ENCODE peak calls at places on chromosomes 13 and 19, in eight cellular contexts. V, M, F, C, Q, B, H and A are unnamed samples. For H3K4me1, the result is how much of the 10 kb centered on the place peaks cover.

GRCh38 chr19:51156710-51157109 is 14.6 kb downstream of the SIGLEC7 start:
- DNase-seq in V (no peak), M (no peak), F (no peak), C (no peak), Q (no peak), B (no peak), H (no peak), A (no peak)

GRCh38 chr19:34363094-34363493 is 1.9 kb upstream of the GPI start:
- DNase-seq in V (no peak), M (no peak), F (no peak), C (no peak), Q (no peak), B (no peak), H (no peak), A (no peak)

GRCh38 chr13:31703780-31704179 is 35.5 kb upstream of the RXFP2 start:
- DNase-seq in V (no peak), M (no peak), F (no peak), C (no peak), Q (no peak), B (no peak), H (no peak), A (no peak)

GRCh38 chr13:28707629-28708427 is 10.9 kb downstream of the SLC46A3 start:
- DNase-seq in V (no peak), M (no peak), F (no peak), C (no peak), Q (no peak), B (no peak), H (no peak), A (no peak)

GRCh38 chr19:10315335-10316214 is at the start of gene FDX2:
- DNase-seq in V (no peak), M (peak), F (peak), C (peak), Q (peak), B (peak), H (peak), A (peak)

GRCh38 chr13:69660155-69660554 is 447.5 kb upstream of the ATXN8OS start:
- DNase-seq in V (no peak), M (no peak), F (no peak), C (no peak), Q (no peak), B (no peak), H (no peak), A (no peak)

GRCh38 chr19:5893907-5894703 is 9.5 kb downstream of the NDUFA11 start:
- DNase-seq in V (no peak), M (no peak), F (peak), C (peak), Q (peak), B (no peak), H (peak), A (no peak)

GRCh38 chr13:67416047-67416925 is 186.2 kb upstream of the PCDH9 start:
- DNase-seq in V (no peak), M (no peak), F (peak), C (peak), Q (no peak), B (no peak), H (no peak), A (no peak)

GRCh38 chr13:24931450-24932217 is 164.3 kb upstream of the PABPC3 start:
- DNase-seq in V (no peak), M (no peak), F (no peak), C (no peak), Q (no peak), B (no peak), H (no peak), A (no peak)

GRCh38 chr13:72204291-72204690 is 337.3 kb upstream of the DACH1 start:
- DNase-seq in V (no peak), M (no peak), F (no peak), C (no peak), Q (no peak), B (no peak), H (no peak), A (no peak)

GRCh38 chr19:52640916-52641315 is 2.8 kb upstream of the ZNF83 start:
- DNase-seq in V (no peak), M (no peak), F (no peak), C (peak), Q (no peak), B (no peak), H (no peak), A (no peak)

GRCh38 chr19:14516048-14516534 is 2.1 kb downstream of the DNAJB1 start:
- DNase-seq in V (no peak), M (no peak), F (no peak), C (no peak), Q (no peak), B (no peak), H (no peak), A (no peak)

GRCh38 chr19:47794526-47794925 is 9.8 kb downstream of the TPRX1 start:
- DNase-seq in V (no peak), M (no peak), F (no peak), C (no peak), Q (no peak), B (no peak), H (no peak), A (no peak)

GRCh38 chr19:384801-385169 is 24.2 kb downstream of the C2CD4C start:
- DNase-seq in V (no peak), M (no peak), F (no peak), C (no peak), Q (peak), B (no peak), H (no peak), A (no peak)

GRCh38 chr19:35303357-35303915 is 11.5 kb downstream of the MAG start:
- DNase-seq in V (no peak), M (no peak), F (no peak), C (no peak), Q (no peak), B (no peak), H (no peak), A (peak)

GRCh38 chr19:18274303-18274775 is at the start of gene IQCN:
- DNase-seq in V (no peak), M (peak), F (peak), C (no peak), Q (no peak), B (peak), H (no peak), A (no peak)

GRCh38 chr19:43467730-43468129 is 2.3 kb upstream of the LYPD3 start:
- DNase-seq in V (no peak), M (no peak), F (no peak), C (no peak), Q (no peak), B (no peak), H (no peak), A (no peak)

GRCh38 chr13:70723732-70724131 is 615.5 kb upstream of the KLHL1 start:
- DNase-seq in V (no peak), M (no peak), F (no peak), C (peak), Q (no peak), B (no peak), H (no peak), A (no peak)

GRCh38 chr13:91360246-91360751 is 12.8 kb downstream of the MIR17HG start:
- DNase-seq in V (no peak), M (no peak), F (no peak), C (no peak), Q (no peak), B (no peak), H (no peak), A (no peak)

GRCh38 chr13:23825179-23825578 is 64.0 kb downstream of the MIPEP start:
- DNase-seq in V (no peak), M (no peak), F (no peak), C (no peak), Q (no peak), B (no peak), H (no peak), A (no peak)

GRCh38 chr13:49023441-49023840 is 47.7 kb downstream of the FNDC3A start:
- DNase-seq in V (peak), M (no peak), F (no peak), C (no peak), Q (no peak), B (no peak), H (no peak), A (no peak)

GRCh38 chr13:37868691-37869505 is 674 bp downstream of the TRPC4 start:
- DNase-seq in V (no peak), M (no peak), F (no peak), C (no peak), Q (no peak), B (peak), H (no peak), A (no peak)

GRCh38 chr13:80047406-80047805 is 293.5 kb downstream of the SPRY2 start:
- DNase-seq in V (no peak), M (no peak), F (no peak), C (no peak), Q (no peak), B (no peak), H (no peak), A (no peak)

GRCh38 chr19:15379996-15380647 is 535 bp upstream of the AKAP8 start:
- DNase-seq in V (peak), M (peak), F (peak), C (peak), Q (no peak), B (no peak), H (peak), A (no peak)

GRCh38 chr13:33195693-33196464 is 89.7 kb downstream of the STARD13 start:
- DNase-seq in V (no peak), M (no peak), F (no peak), C (no peak), Q (no peak), B (no peak), H (no peak), A (no peak)

GRCh38 chr19:1169921-1170885 is 3.9 kb downstream of the SBNO2 start:
- DNase-seq in V (no peak), M (no peak), F (peak), C (peak), Q (peak), B (peak), H (no peak), A (peak)

GRCh38 chr13:79435549-79435948 is 29.5 kb upstream of the RBM26 start:
- DNase-seq in V (no peak), M (no peak), F (no peak), C (no peak), Q (no peak), B (no peak), H (no peak), A (no peak)

GRCh38 chr19:47444388-47444821 is 25.1 kb upstream of the MEIS3 start:
- DNase-seq in V (no peak), M (no peak), F (peak), C (peak), Q (no peak), B (no peak), H (no peak), A (no peak)

GRCh38 chr13:95497307-95497943 is 55.1 kb upstream of the CLDN10 start:
- DNase-seq in V (no peak), M (no peak), F (no peak), C (no peak), Q (no peak), B (no peak), H (peak), A (no peak)

GRCh38 chr13:113211774-113212173 is 2.4 kb downstream of the CUL4A start:
- DNase-seq in V (no peak), M (no peak), F (no peak), C (peak), Q (no peak), B (no peak), H (no peak), A (no peak)

GRCh38 chr19:3142292-3142670 is 6.4 kb downstream of the GNA15 start:
- DNase-seq in V (peak), M (no peak), F (no peak), C (no peak), Q (no peak), B (no peak), H (no peak), A (no peak)

GRCh38 chr13:49998714-49999624 is 2.1 kb downstream of the TRIM13 start:
- DNase-seq in V (no peak), M (no peak), F (no peak), C (no peak), Q (no peak), B (no peak), H (no peak), A (no peak)

GRCh38 chr19:7953060-7953459 is 9.6 kb upstream of the TIMM44 start:
- DNase-seq in V (no peak), M (no peak), F (peak), C (no peak), Q (no peak), B (no peak), H (no peak), A (no peak)

GRCh38 chr13:68176486-68176885 is 946.4 kb upstream of the PCDH9 start:
- DNase-seq in V (no peak), M (no peak), F (no peak), C (no peak), Q (no peak), B (no peak), H (no peak), A (no peak)

GRCh38 chr19:31351212-31352193 is 2.3 kb upstream of the TSHZ3 start:
- DNase-seq in V (no peak), M (no peak), F (peak), C (no peak), Q (peak), B (peak), H (no peak), A (no peak)

GRCh38 chr13:46562152-46562551 is 9.2 kb downstream of the LRCH1 start:
- DNase-seq in V (no peak), M (no peak), F (no peak), C (no peak), Q (no peak), B (no peak), H (no peak), A (no peak)

GRCh38 chr19:16456652-16457194 is 15.0 kb downstream of the EPS15L1 start:
- DNase-seq in V (no peak), M (no peak), F (no peak), C (no peak), Q (no peak), B (no peak), H (no peak), A (no peak)
- H3K4me1 ChIP-seq in V (under half), M (half or more), F (under half), C (under half), Q (half or more), B (under half), H (half or more), A (under half)

GRCh38 chr19:38650180-38650775 is 2.8 kb downstream of the ACTN4 start:
- DNase-seq in V (no peak), M (no peak), F (peak), C (no peak), Q (no peak), B (no peak), H (no peak), A (no peak)

GRCh38 chr19:38649305-38650179 is 2.1 kb downstream of the ACTN4 start:
- DNase-seq in V (no peak), M (peak), F (peak), C (no peak), Q (peak), B (no peak), H (no peak), A (no peak)

GRCh38 chr19:38647368-38647965 is at the start of gene ACTN4:
- DNase-seq in V (no peak), M (peak), F (peak), C (peak), Q (peak), B (peak), H (peak), A (peak)

GRCh38 chr19:38647966-38648788 is 728 bp downstream of the ACTN4 start:
- DNase-seq in V (no peak), M (no peak), F (peak), C (no peak), Q (no peak), B (no peak), H (no peak), A (no peak)

GRCh38 chr19:38648789-38649304 is 1.4 kb downstream of the ACTN4 start:
- DNase-seq in V (no peak), M (no peak), F (peak), C (no peak), Q (no peak), B (no peak), H (no peak), A (no peak)
- H3K4me1 ChIP-seq in V (under half), M (under half), F (under half), C (under half), Q (half or more), B (under half), H (half or more), A (half or more)

GRCh38 chr19:55372316-55373081 is 2.2 kb upstream of the IL11 start:
- DNase-seq in V (no peak), M (no peak), F (peak), C (no peak), Q (no peak), B (no peak), H (no peak), A (no peak)
- H3K4me1 ChIP-seq in V (under half), M (under half), F (under half), C (under half), Q (under half), B (under half), H (under half), A (under half)

GRCh38 chr13:93254775-93255174 is 28.2 kb downstream of the GPC6 start:
- DNase-seq in V (no peak), M (no peak), F (no peak), C (no peak), Q (no peak), B (no peak), H (no peak), A (no peak)
- H3K4me1 ChIP-seq in V (under half), M (under half), F (under half), C (under half), Q (under half), B (under half), H (under half), A (under half)

GRCh38 chr13:98542568-98543379 is 34.1 kb downstream of the STK24 start:
- DNase-seq in V (no peak), M (no peak), F (no peak), C (no peak), Q (no peak), B (no peak), H (no peak), A (no peak)
- H3K4me1 ChIP-seq in V (under half), M (half or more), F (under half), C (under half), Q (half or more), B (under half), H (half or more), A (half or more)

DNA sequence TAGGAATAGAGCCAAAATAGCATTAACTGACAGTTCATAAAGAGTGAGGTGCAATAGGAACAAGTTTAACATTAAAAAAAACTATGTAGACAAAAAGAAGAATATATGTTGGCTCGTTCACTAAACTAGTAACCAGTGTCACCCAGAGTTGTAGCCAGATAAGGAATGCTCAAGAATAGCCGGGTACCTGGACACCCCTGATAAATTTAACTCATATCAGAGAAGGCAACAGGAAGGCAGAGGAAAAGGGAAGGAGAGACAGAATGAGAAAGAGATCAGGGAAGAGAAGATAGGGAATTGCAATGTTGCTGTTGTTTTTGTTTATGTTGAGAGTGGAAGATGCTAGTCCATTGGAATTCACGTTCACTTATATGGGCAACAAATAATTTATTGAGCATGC is 31.6 kb upstream of the KATNAL1 start:
- DNase-seq in V (no peak), M (no peak), F (no peak), C (no peak), Q (no peak), B (no peak), H (no peak), A (no peak)
- H3K4me1 ChIP-seq in V (under half), M (under half), F (under half), C (under half), Q (under half), B (under half), H (under half), A (under half)

GRCh38 chr19:41352609-41353465 is 885 bp downstream of the TGFB1 start:
- DNase-seq in V (no peak), M (peak), F (peak), C (peak), Q (peak), B (peak), H (peak), A (no peak)

GRCh38 chr19:41351339-41352245 is 2.1 kb downstream of the TGFB1 start:
- DNase-seq in V (no peak), M (peak), F (peak), C (peak), Q (peak), B (peak), H (peak), A (no peak)

GRCh38 chr19:41352279-41352608 is 1.5 kb downstream of the TGFB1 start:
- DNase-seq in V (no peak), M (no peak), F (no peak), C (no peak), Q (no peak), B (no peak), H (no peak), A (no peak)

GRCh38 chr19:41353466-41354342 is at the start of gene TGFB1:
- DNase-seq in V (peak), M (peak), F (peak), C (peak), Q (peak), B (peak), H (peak), A (peak)

GRCh38 chr19:41350735-41351338 is 2.9 kb downstream of the TGFB1 start:
- DNase-seq in V (no peak), M (no peak), F (no peak), C (no peak), Q (no peak), B (no peak), H (peak), A (no peak)
- H3K4me1 ChIP-seq in V (under half), M (under half), F (under half), C (under half), Q (half or more), B (under half), H (under half), A (half or more)

DNA sequence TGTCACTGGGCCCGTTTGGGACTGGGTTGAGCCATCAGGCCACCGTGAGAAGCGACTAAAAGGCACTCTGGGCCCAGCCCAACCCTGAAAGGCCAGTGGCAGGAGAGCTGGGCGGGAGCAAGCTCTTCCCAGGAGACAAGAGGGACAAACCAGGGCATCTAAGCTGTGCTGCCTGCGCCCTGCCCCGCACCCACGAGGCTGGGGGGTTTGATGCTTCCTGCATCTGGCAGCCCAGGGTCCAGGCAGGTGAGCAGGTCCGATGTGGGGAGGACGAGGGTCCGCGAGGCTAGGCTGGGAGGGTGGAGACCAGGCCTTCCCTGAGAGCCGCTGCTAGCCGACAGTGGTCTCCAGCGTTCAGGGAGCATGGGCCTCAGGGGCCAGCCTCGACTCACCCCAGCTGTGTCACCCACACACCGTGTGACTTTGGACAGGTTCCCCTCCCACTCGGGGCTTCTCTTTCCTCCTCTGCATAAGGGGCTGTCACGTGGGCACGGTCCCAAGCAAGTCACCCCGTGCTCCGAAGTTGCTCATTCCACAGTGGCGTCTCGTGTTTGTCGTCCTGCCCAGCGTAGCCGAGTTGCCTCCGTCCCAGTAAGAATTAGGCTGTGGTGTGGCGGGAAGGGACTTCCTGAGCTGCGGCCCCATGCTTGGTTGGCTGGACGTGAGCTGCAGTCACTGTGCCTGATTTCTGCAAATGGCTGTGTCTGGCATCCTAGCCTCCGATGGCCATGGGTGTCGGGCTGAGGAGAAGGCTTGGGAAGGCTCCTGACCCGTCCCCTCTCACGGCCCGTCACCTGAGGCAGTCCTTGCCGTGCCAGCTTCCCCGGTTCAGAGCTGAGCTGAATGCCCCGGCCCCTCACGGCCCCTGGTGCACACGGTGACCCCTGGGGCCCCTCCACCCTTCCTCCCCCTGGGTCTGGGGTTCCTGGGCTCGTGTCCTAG is 15.7 kb downstream of the PLIN4 start:
- DNase-seq in V (no peak), M (no peak), F (no peak), C (no peak), Q (no peak), B (no peak), H (no peak), A (no peak)
- H3K4me1 ChIP-seq in V (under half), M (under half), F (under half), C (under half), Q (under half), B (under half), H (under half), A (under half)